ENCODE peak calls at places on chromosomes 4 and X, in seven cellular contexts. K is foreskin keratinocyte, Y is progenitor cell of endocrine pancreas, X is stomach, I is natural killer cell, U is astrocyte of the spinal cord, R is MCF 10A. O is an unnamed sample.

GRCh38 chrX:71199252-71199651 is 23.8 kb upstream of the GJB1 start:
- DNase-seq in Y (no peak), I (no peak), K (no peak), X (no peak), U (no peak), R (no peak), O (no peak)

GRCh38 chrX:130110379-130111219 is at the start of gene ELF4:
- DNase-seq in X (peak), R (peak), U (peak), K (no peak), Y (no peak), I (peak), O (no peak)

GRCh38 chr4:156102411-156102810 is 148.7 kb upstream of the CTSO start:
- DNase-seq in U (no peak), K (no peak), Y (no peak), X (no peak), I (no peak), R (no peak), O (no peak)

GRCh38 chrX:30741545-30741944 is 88.3 kb downstream of the GK start:
- DNase-seq in Y (no peak), X (no peak), R (no peak), K (no peak), U (no peak), I (no peak), O (no peak)

GRCh38 chr4:20217951-20218350 is 33.8 kb upstream of the SLIT2 start:
- DNase-seq in Y (no peak), I (no peak), R (no peak), X (no peak), K (no peak), U (no peak), O (no peak)

GRCh38 chrX:74535211-74535621 is 79.2 kb downstream of the RLIM start:
- DNase-seq in X (no peak), U (peak), I (no peak), R (peak), Y (no peak), K (peak), O (peak)

GRCh38 chr4:144655491-144655890 is 9.5 kb downstream of the HHIP start:
- DNase-seq in X (no peak), Y (no peak), U (no peak), I (no peak), R (no peak), K (no peak), O (no peak)

GRCh38 chrX:1239681-1240142 is 27.3 kb upstream of the CRLF2 start:
- DNase-seq in U (no peak), I (no peak), K (no peak), X (peak), R (no peak), Y (no peak), O (peak)

GRCh38 chrX:78710146-78710545 is 37.4 kb upstream of the LPAR4 start:
- DNase-seq in X (no peak), U (peak), Y (no peak), K (no peak), I (no peak), R (no peak), O (no peak)

GRCh38 chr4:181548873-181549541 is 694.2 kb upstream of the TENM3 start:
- DNase-seq in K (peak), X (no peak), I (no peak), R (peak), Y (no peak), U (peak), O (no peak)

GRCh38 chrX:9770319-9770718 is 4.7 kb upstream of the GPR143 start:
- DNase-seq in I (no peak), R (peak), U (no peak), X (no peak), Y (no peak), K (peak), O (no peak)

GRCh38 chrX:140524556-140524955 is 19.7 kb upstream of the SOX3 start:
- DNase-seq in Y (no peak), U (peak), R (peak), X (no peak), K (no peak), I (no peak), O (no peak)

GRCh38 chr4:186743261-186743660 is 19.6 kb upstream of the FAT1 start:
- DNase-seq in K (no peak), R (no peak), U (no peak), I (no peak), X (no peak), Y (no peak), O (no peak)

GRCh38 chrX:71545364-71545763 is 12.5 kb downstream of the OGT start:
- DNase-seq in U (no peak), R (no peak), Y (no peak), I (no peak), X (no peak), K (no peak), O (no peak)

GRCh38 chr4:3475713-3476260 is 12.7 kb downstream of the DOK7 start:
- DNase-seq in K (no peak), X (no peak), Y (no peak), U (no peak), I (no peak), R (no peak), O (no peak)

GRCh38 chr4:80062527-80062926 is 10.5 kb downstream of the ANTXR2 start:
- DNase-seq in X (no peak), U (no peak), R (no peak), K (no peak), I (no peak), Y (no peak), O (no peak)

GRCh38 chrX:154396948-154397887 is 959 bp upstream of the RPL10 start:
- DNase-seq in R (peak), I (peak), X (peak), K (no peak), U (peak), Y (peak), O (peak)

GRCh38 chr4:104967034-104967401 is 179.7 kb upstream of the TET2 start:
- DNase-seq in R (no peak), I (no peak), Y (no peak), K (peak), X (no peak), U (no peak), O (peak)

GRCh38 chr4:13888112-13888511 is 260.6 kb upstream of the BOD1L1 start:
- DNase-seq in R (peak), K (peak), U (peak), I (no peak), Y (no peak), X (no peak), O (no peak)

GRCh38 chrX:26373829-26374228 is 157.9 kb downstream of the MAGEB5 start:
- DNase-seq in I (no peak), R (no peak), X (no peak), U (no peak), K (no peak), Y (no peak), O (no peak)

GRCh38 chr4:153987291-153987690 is 198.4 kb upstream of the SFRP2 start:
- DNase-seq in U (peak), R (peak), X (no peak), I (no peak), K (no peak), Y (no peak), O (no peak)

GRCh38 chr4:143084566-143084965 is 100.2 kb upstream of the USP38 start:
- DNase-seq in U (no peak), I (no peak), Y (no peak), K (no peak), X (no peak), R (no peak), O (no peak)

GRCh38 chrX:57453901-57454300 is 137.9 kb upstream of the ZXDB start:
- DNase-seq in X (no peak), R (peak), Y (no peak), I (no peak), U (no peak), K (no peak), O (peak)

GRCh38 chr4:87033902-87034301 is 99.1 kb downstream of the AFF1 start:
- DNase-seq in K (no peak), Y (no peak), X (no peak), I (no peak), U (no peak), R (no peak), O (no peak)

GRCh38 chr4:139872274-139872673 is 206.7 kb downstream of the MGST2 start:
- DNase-seq in Y (no peak), R (peak), X (no peak), K (peak), U (peak), I (no peak), O (peak)

GRCh38 chr4:118769152-118769551 is 66.8 kb downstream of the SEC24D start:
- DNase-seq in R (no peak), X (no peak), Y (no peak), U (no peak), I (no peak), K (no peak), O (no peak)

GRCh38 chr4:184396001-184396400 is 78.3 kb downstream of the IRF2 start:
- DNase-seq in K (no peak), Y (no peak), X (no peak), R (no peak), I (no peak), U (peak), O (no peak)

GRCh38 chr4:87575408-87575807 is 32.9 kb upstream of the DSPP start:
- DNase-seq in R (no peak), I (no peak), U (no peak), X (no peak), Y (no peak), K (no peak), O (no peak)

GRCh38 chrX:48487362-48487785 is 11.4 kb downstream of the FTSJ1 start:
- DNase-seq in U (peak), R (peak), Y (no peak), X (peak), K (peak), I (peak), O (no peak)

GRCh38 chr4:75490155-75490554 is 24.0 kb downstream of the RCHY1 start:
- DNase-seq in K (no peak), I (no peak), U (peak), X (no peak), R (peak), Y (no peak), O (no peak)

GRCh38 chr4:2069161-2069971 is 10.2 kb downstream of the NAT8L start:
- DNase-seq in Y (no peak), X (no peak), K (no peak), I (no peak), R (no peak), U (no peak), O (no peak)

GRCh38 chr4:7767526-7767925 is 172.1 kb downstream of the AFAP1 start:
- DNase-seq in K (no peak), R (no peak), I (no peak), X (no peak), U (no peak), Y (no peak), O (no peak)

GRCh38 chrX:132037479-132037993 is 14.4 kb downstream of the STK26 start:
- DNase-seq in X (no peak), U (no peak), K (no peak), I (no peak), R (no peak), Y (no peak), O (no peak)

GRCh38 chrX:23269923-23270322 is 64.7 kb upstream of the PTCHD1 start:
- DNase-seq in R (no peak), U (no peak), I (no peak), X (no peak), K (no peak), Y (no peak), O (no peak)

GRCh38 chr4:56730097-56730496 is 49.0 kb upstream of the HOPX start:
- DNase-seq in X (no peak), R (no peak), K (no peak), Y (no peak), U (no peak), I (no peak), O (no peak)

GRCh38 chr4:107997001-107997788 is 7.5 kb downstream of the HADH start:
- DNase-seq in Y (no peak), R (no peak), X (no peak), U (peak), K (no peak), I (no peak), O (no peak)

GRCh38 chrX:2500091-2500680 is 590 bp downstream of the DHRSX start:
- DNase-seq in R (peak), Y (peak), I (peak), K (no peak), X (peak), U (peak), O (no peak)

GRCh38 chr4:181968371-181968770 is 274.8 kb upstream of the TENM3 start:
- DNase-seq in X (no peak), K (peak), I (no peak), R (peak), U (peak), Y (no peak), O (no peak)

GRCh38 chr4:120049732-120050494 is 16.7 kb downstream of the MAD2L1 start:
- DNase-seq in X (peak), K (peak), U (peak), Y (peak), I (peak), R (peak), O (peak)

GRCh38 chr4:39103291-39103690 is 41.3 kb downstream of the KLHL5 start:
- DNase-seq in U (no peak), R (no peak), X (no peak), Y (no peak), K (no peak), I (no peak), O (no peak)
- TF ChIP-seq CTCF in U (no peak), R (no peak), X (no peak), Y (no peak), K (no peak), I (no peak), O (no peak)

GRCh38 chrX:66024570-66024969 is 15.3 kb downstream of the VSIG4 start:
- DNase-seq in U (no peak), X (no peak), Y (no peak), I (no peak), K (no peak), R (no peak), O (no peak)
- TF ChIP-seq CTCF in U (no peak), X (no peak), Y (no peak), I (no peak), K (no peak), R (no peak), O (no peak)

DNA sequence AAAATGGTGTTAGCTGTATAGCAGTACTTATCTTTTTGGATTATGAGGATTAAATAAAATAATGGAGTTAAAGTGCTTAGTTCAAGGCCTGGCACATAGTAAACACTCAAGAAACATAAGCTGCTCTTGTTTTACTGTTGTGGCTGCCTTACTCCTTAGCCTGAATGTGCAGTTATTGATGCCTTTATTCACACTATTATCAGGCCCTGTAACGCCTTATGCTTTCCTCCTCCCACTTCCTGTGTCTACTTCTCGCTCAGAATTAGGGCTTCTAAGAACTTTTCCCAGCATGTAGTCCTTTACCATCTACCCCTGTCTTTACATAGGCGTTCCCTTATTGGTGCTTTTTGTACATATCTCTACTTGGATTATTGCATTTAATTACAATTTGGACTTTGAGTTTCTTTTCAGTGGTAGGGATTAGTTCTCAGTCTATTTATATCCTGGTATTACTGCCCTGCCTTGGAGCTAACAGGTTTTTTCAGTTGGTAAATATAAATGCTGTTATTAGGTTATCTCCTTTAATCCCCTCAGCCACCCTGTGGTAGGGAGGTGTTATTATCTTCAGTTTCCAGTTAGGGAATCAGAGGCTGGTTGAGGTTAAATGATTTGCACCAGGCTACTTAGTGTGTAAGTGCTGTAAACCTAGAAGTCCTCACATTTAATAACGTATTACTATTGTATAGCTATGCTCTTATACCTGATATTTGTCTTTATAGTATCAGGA is 83.9 kb downstream of the RBPJ start:
- DNase-seq in Y (no peak), U (no peak), R (no peak), I (no peak), X (no peak), K (no peak), O (no peak)
- TF ChIP-seq CTCF in Y (peak), U (no peak), R (no peak), I (no peak), X (no peak), K (no peak), O (no peak)

GRCh38 chr4:83109480-83110221 is 4.9 kb downstream of the PLAC8 start:
- DNase-seq in Y (peak), X (peak), K (peak), U (peak), I (peak), R (no peak), O (no peak)
- TF ChIP-seq CTCF in Y (no peak), X (no peak), K (no peak), U (no peak), I (no peak), R (no peak), O (no peak)